ENCODE peak calls at places on chromosomes 6 and 20, in six cellular contexts. One of them, this sample, is unnamed.
A peak's percentile ranks its signal among the peaks of the same experiment; 100 is the strongest.

GRCh38 chr6:154998855-154999254 is 3.7 kb downstream of the TIAM2 start:
- DNase-seq in PC-3: no peak
- DNase-seq in H9: no peak
- DNase-seq in WERI-Rb-1: no peak
- DNase-seq in progenitor cell of endocrine pancreas: no peak
- DNase-seq in left lung: no peak
- DNase-seq in this sample: no peak

GRCh38 chr20:57795347-57795697 is 85.5 kb upstream of the PMEPA1 start:
- DNase-seq in PC-3: peak; percentile 86
- DNase-seq in H9: no peak
- DNase-seq in WERI-Rb-1: no peak
- DNase-seq in progenitor cell of endocrine pancreas: no peak
- DNase-seq in left lung: no peak
- DNase-seq in this sample: no peak

GRCh38 chr20:2752631-2753455 is 47.6 kb downstream of the CPXM1 start:
- DNase-seq in PC-3: peak; percentile 50
- DNase-seq in H9: peak; percentile 77
- DNase-seq in WERI-Rb-1: no peak
- DNase-seq in progenitor cell of endocrine pancreas: no peak
- DNase-seq in left lung: peak; percentile 83
- DNase-seq in this sample: peak; percentile 62

GRCh38 chr20:9117548-9117947 is 48.7 kb downstream of the PLCB4 start:
- DNase-seq in PC-3: no peak
- DNase-seq in H9: no peak
- DNase-seq in WERI-Rb-1: no peak
- DNase-seq in progenitor cell of endocrine pancreas: no peak
- DNase-seq in left lung: no peak
- DNase-seq in this sample: no peak

GRCh38 chr20:31694842-31695593 is 27.6 kb downstream of the BCL2L1 start:
- DNase-seq in PC-3: peak; percentile 1
- DNase-seq in H9: no peak
- DNase-seq in WERI-Rb-1: no peak
- DNase-seq in progenitor cell of endocrine pancreas: no peak
- DNase-seq in left lung: no peak
- DNase-seq in this sample: no peak

GRCh38 chr6:155004017-155004416 is 8.9 kb downstream of the TIAM2 start:
- DNase-seq in PC-3: no peak
- DNase-seq in H9: no peak
- DNase-seq in WERI-Rb-1: no peak
- DNase-seq in progenitor cell of endocrine pancreas: no peak
- DNase-seq in left lung: no peak
- DNase-seq in this sample: no peak

GRCh38 chr6:28785962-28786679 is 137.7 kb downstream of the TRIM27 start:
- DNase-seq in PC-3: no peak
- DNase-seq in H9: peak; percentile 40
- DNase-seq in WERI-Rb-1: no peak
- DNase-seq in progenitor cell of endocrine pancreas: no peak
- DNase-seq in left lung: no peak
- DNase-seq in this sample: no peak

GRCh38 chr6:140548379-140548778 is 1173.9 kb upstream of the CITED2 start:
- DNase-seq in PC-3: no peak
- DNase-seq in H9: no peak
- DNase-seq in WERI-Rb-1: no peak
- DNase-seq in progenitor cell of endocrine pancreas: no peak
- DNase-seq in left lung: no peak
- DNase-seq in this sample: no peak

GRCh38 chr6:13413466-13413862 is 73.9 kb downstream of the GFOD1 start:
- DNase-seq in PC-3: no peak
- DNase-seq in H9: no peak
- DNase-seq in WERI-Rb-1: no peak
- DNase-seq in progenitor cell of endocrine pancreas: no peak
- DNase-seq in left lung: no peak
- DNase-seq in this sample: no peak

GRCh38 chr6:20875369-20875963 is 341.2 kb downstream of the CDKAL1 start:
- DNase-seq in PC-3: peak; percentile 65
- DNase-seq in H9: no peak
- DNase-seq in WERI-Rb-1: peak; percentile 47
- DNase-seq in progenitor cell of endocrine pancreas: no peak
- DNase-seq in left lung: no peak
- DNase-seq in this sample: peak; percentile 21

GRCh38 chr6:110873981-110874879 is at the start of gene AMD1:
- DNase-seq in PC-3: peak; percentile 92
- DNase-seq in H9: peak; percentile 96
- DNase-seq in WERI-Rb-1: peak; percentile 98
- DNase-seq in progenitor cell of endocrine pancreas: peak; percentile 94
- DNase-seq in left lung: peak; percentile 98
- DNase-seq in this sample: peak; percentile 95

GRCh38 chr6:118930680-118931079 is 4.3 kb downstream of the MCM9 start:
- DNase-seq in PC-3: no peak
- DNase-seq in H9: no peak
- DNase-seq in WERI-Rb-1: no peak
- DNase-seq in progenitor cell of endocrine pancreas: no peak
- DNase-seq in left lung: no peak
- DNase-seq in this sample: no peak

GRCh38 chr6:134880487-134881190 is 69.3 kb downstream of the ALDH8A1 start:
- DNase-seq in PC-3: peak; percentile 6
- DNase-seq in H9: no peak
- DNase-seq in WERI-Rb-1: no peak
- DNase-seq in progenitor cell of endocrine pancreas: no peak
- DNase-seq in left lung: no peak
- DNase-seq in this sample: no peak

GRCh38 chr20:31566658-31567379 is 38.3 kb upstream of the ID1 start:
- DNase-seq in PC-3: peak; percentile 84
- DNase-seq in H9: peak; percentile 69
- DNase-seq in WERI-Rb-1: peak; percentile 81
- DNase-seq in progenitor cell of endocrine pancreas: no peak
- DNase-seq in left lung: no peak
- DNase-seq in this sample: no peak

GRCh38 chr6:159691133-159691962 is 1.7 kb downstream of the SOD2 start:
- DNase-seq in PC-3: peak; percentile 78
- DNase-seq in H9: no peak
- DNase-seq in WERI-Rb-1: no peak
- DNase-seq in progenitor cell of endocrine pancreas: no peak
- DNase-seq in left lung: no peak
- DNase-seq in this sample: no peak

GRCh38 chr6:44737349-44737748 is 349.8 kb downstream of the CDC5L start:
- DNase-seq in PC-3: no peak
- DNase-seq in H9: peak; percentile 14
- DNase-seq in WERI-Rb-1: no peak
- DNase-seq in progenitor cell of endocrine pancreas: no peak
- DNase-seq in left lung: no peak
- DNase-seq in this sample: no peak

GRCh38 chr20:47499053-47499452 is 2.6 kb upstream of the NCOA3 start:
- DNase-seq in PC-3: no peak
- DNase-seq in H9: no peak
- DNase-seq in WERI-Rb-1: no peak
- DNase-seq in progenitor cell of endocrine pancreas: no peak
- DNase-seq in left lung: no peak
- DNase-seq in this sample: no peak

GRCh38 chr6:88141641-88142298 is 24.4 kb downstream of the CNR1 start:
- DNase-seq in PC-3: no peak
- DNase-seq in H9: no peak
- DNase-seq in WERI-Rb-1: peak; percentile 52
- DNase-seq in progenitor cell of endocrine pancreas: no peak
- DNase-seq in left lung: no peak
- DNase-seq in this sample: no peak

GRCh38 chr6:163392533-163392932 is 22.0 kb upstream of the QKI start:
- DNase-seq in PC-3: peak; percentile 81
- DNase-seq in H9: no peak
- DNase-seq in WERI-Rb-1: no peak
- DNase-seq in progenitor cell of endocrine pancreas: no peak
- DNase-seq in left lung: no peak
- DNase-seq in this sample: no peak

GRCh38 chr6:37489697-37490336 is 9.9 kb downstream of the CCDC167 start:
- DNase-seq in PC-3: no peak
- DNase-seq in H9: peak; percentile 31
- DNase-seq in WERI-Rb-1: no peak
- DNase-seq in progenitor cell of endocrine pancreas: no peak
- DNase-seq in left lung: no peak
- DNase-seq in this sample: no peak

GRCh38 chr6:116447496-116448011 is 13.6 kb upstream of the CALHM6 start:
- DNase-seq in PC-3: peak; percentile 67
- DNase-seq in H9: no peak
- DNase-seq in WERI-Rb-1: no peak
- DNase-seq in progenitor cell of endocrine pancreas: no peak
- DNase-seq in left lung: no peak
- DNase-seq in this sample: no peak

GRCh38 chr6:46674410-46674809 is 13.3 kb upstream of the TDRD6 start:
- DNase-seq in PC-3: no peak
- DNase-seq in H9: no peak
- DNase-seq in WERI-Rb-1: no peak
- DNase-seq in progenitor cell of endocrine pancreas: no peak
- DNase-seq in left lung: no peak
- DNase-seq in this sample: no peak

GRCh38 chr20:18987781-18988360 is 174.3 kb downstream of the SCP2D1 start:
- DNase-seq in PC-3: no peak
- DNase-seq in H9: no peak
- DNase-seq in WERI-Rb-1: no peak
- DNase-seq in progenitor cell of endocrine pancreas: no peak
- DNase-seq in left lung: peak; percentile 28
- DNase-seq in this sample: no peak

GRCh38 chr6:108175592-108176279 is 9.9 kb downstream of the NR2E1 start:
- DNase-seq in PC-3: no peak
- DNase-seq in H9: peak; percentile 61
- DNase-seq in WERI-Rb-1: peak; percentile 23
- DNase-seq in progenitor cell of endocrine pancreas: no peak
- DNase-seq in left lung: peak; percentile 88
- DNase-seq in this sample: peak; percentile 50
- TF ChIP-seq CTCF in PC-3: peak; percentile 53
- TF ChIP-seq CTCF in H9: peak; percentile 65
- TF ChIP-seq CTCF in WERI-Rb-1: peak; percentile 74
- TF ChIP-seq CTCF in progenitor cell of endocrine pancreas: peak; percentile 46
- TF ChIP-seq CTCF in left lung: no peak
- TF ChIP-seq CTCF in this sample: no peak

DNA sequence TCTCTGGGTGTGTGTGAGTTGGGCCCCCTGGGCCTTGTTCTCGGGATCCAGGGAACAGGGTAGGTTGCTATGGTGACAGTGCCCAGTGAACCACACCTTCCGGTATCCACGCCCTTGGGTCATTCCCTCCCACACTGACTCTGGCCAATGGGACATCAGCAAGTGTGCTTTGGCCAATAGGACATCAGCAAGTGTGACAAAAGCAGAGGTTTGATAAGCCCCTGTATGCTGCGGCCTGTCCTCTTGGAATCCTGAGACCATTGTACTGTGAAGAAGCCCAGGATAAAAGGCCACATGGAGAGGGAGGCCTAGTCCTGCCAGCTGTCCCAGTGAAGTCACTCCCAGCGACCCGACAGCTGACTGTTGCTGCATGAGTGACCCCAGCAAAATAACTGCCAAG is 87.5 kb downstream of the CDH22 start:
- DNase-seq in PC-3: no peak
- DNase-seq in H9: peak; percentile 84
- DNase-seq in WERI-Rb-1: peak; percentile 95
- DNase-seq in progenitor cell of endocrine pancreas: no peak
- DNase-seq in left lung: no peak
- DNase-seq in this sample: no peak
- TF ChIP-seq CTCF in PC-3: no peak
- TF ChIP-seq CTCF in H9: no peak
- TF ChIP-seq CTCF in WERI-Rb-1: no peak
- TF ChIP-seq CTCF in progenitor cell of endocrine pancreas: no peak
- TF ChIP-seq CTCF in left lung: no peak
- TF ChIP-seq CTCF in this sample: no peak

GRCh38 chr6:1422290-1422689 is 32.9 kb downstream of the FOXF2 start:
- DNase-seq in PC-3: peak; percentile 46
- DNase-seq in H9: no peak
- DNase-seq in WERI-Rb-1: no peak
- DNase-seq in progenitor cell of endocrine pancreas: no peak
- DNase-seq in left lung: no peak
- DNase-seq in this sample: no peak

GRCh38 chr6:1426416-1426815 is 37.0 kb downstream of the FOXF2 start:
- DNase-seq in PC-3: no peak
- DNase-seq in H9: no peak
- DNase-seq in WERI-Rb-1: no peak
- DNase-seq in progenitor cell of endocrine pancreas: no peak
- DNase-seq in left lung: no peak
- DNase-seq in this sample: no peak

GRCh38 chr6:1423578-1423977 is 34.2 kb downstream of the FOXF2 start:
- DNase-seq in PC-3: no peak
- DNase-seq in H9: no peak
- DNase-seq in WERI-Rb-1: no peak
- DNase-seq in progenitor cell of endocrine pancreas: no peak
- DNase-seq in left lung: no peak
- DNase-seq in this sample: no peak

GRCh38 chr6:1420382-1420781 is 31.0 kb downstream of the FOXF2 start:
- DNase-seq in PC-3: no peak
- DNase-seq in H9: no peak
- DNase-seq in WERI-Rb-1: no peak
- DNase-seq in progenitor cell of endocrine pancreas: no peak
- DNase-seq in left lung: no peak
- DNase-seq in this sample: no peak

DNA sequence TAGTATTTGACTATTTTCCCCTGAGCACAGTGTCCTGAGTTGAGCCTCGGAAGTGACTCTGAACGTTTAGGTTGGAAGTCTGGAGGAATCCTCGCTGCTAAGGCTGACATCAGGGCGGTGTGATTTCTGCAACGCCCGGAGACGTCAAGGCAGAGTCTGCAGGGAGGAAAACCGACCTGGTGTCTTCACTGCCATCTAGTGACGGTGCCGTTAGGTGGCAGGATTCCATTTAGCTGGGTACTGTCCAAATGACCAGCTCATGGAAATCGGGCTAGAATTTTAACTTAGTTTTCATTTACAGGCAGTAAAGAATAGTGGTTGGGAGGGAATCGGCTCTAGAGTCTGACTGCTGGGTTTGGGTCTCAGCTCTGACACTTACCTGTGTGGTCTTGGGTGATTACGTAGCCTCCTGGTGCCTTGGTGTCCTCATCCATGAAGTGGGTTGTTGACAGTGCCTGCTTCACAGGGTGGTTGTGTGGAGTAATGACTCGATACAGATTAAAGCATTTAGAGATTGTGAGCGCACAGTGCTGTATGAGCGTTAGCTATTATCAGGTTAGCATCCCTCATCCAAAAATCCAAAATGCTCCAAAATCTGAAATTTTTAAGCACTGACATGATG is 35.0 kb downstream of the FOXF2 start:
- DNase-seq in PC-3: peak; percentile 83
- DNase-seq in H9: peak; percentile 74
- DNase-seq in WERI-Rb-1: peak; percentile 80
- DNase-seq in progenitor cell of endocrine pancreas: no peak
- DNase-seq in left lung: no peak
- DNase-seq in this sample: peak; percentile 68
- TF ChIP-seq CTCF in PC-3: peak; percentile 82
- TF ChIP-seq CTCF in H9: peak; percentile 81
- TF ChIP-seq CTCF in WERI-Rb-1: peak; percentile 96
- TF ChIP-seq CTCF in progenitor cell of endocrine pancreas: peak; percentile 69
- TF ChIP-seq CTCF in left lung: peak; percentile 54
- TF ChIP-seq CTCF in this sample: peak; percentile 44

DNA sequence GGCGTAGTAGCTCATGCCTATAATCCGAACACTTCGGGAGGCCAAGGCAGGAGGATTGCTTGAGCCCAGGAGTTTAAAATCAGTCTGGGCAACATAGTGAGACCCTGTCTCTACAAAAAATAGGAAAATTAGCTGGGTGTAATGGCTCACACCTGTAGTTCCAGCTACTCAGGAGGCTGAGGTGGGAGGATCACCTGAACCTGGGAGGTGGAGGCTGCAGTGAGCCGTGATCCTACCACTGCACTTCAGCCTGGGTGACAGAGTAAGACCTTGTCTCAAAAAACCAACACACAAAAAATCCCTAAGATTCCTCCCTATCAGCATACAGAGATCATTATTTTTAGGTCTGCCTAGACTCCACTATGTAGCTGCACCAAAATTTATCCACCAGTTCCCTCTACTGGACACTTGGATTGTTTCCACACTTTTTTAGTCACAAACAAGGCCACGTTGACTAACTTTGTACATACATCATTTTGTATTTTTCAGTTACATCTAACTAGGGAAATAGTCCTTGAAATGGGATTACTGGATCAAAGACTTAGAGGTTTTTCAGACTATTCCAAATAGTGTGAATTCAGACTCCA is 3.6 kb upstream of the PHF1 start:
- DNase-seq in PC-3: peak; percentile 48
- DNase-seq in H9: no peak
- DNase-seq in WERI-Rb-1: no peak
- DNase-seq in progenitor cell of endocrine pancreas: no peak
- DNase-seq in left lung: no peak
- DNase-seq in this sample: no peak
- TF ChIP-seq CTCF in PC-3: peak; percentile 59
- TF ChIP-seq CTCF in H9: peak; percentile 24
- TF ChIP-seq CTCF in WERI-Rb-1: peak; percentile 22
- TF ChIP-seq CTCF in progenitor cell of endocrine pancreas: peak; percentile 24
- TF ChIP-seq CTCF in left lung: no peak
- TF ChIP-seq CTCF in this sample: no peak